ENCODE peak calls at places on chromosomes 12 and 14, in seven cellular contexts. I, G, P, D, F, T and Q are unnamed samples.

GRCh38 chr14:60775296-60775695 is 40.7 kb downstream of the MNAT1 start:
- DNase-seq in T (no peak), G (no peak), D (no peak), P (no peak), I (no peak), F (no peak), Q (no peak)

GRCh38 chr12:43396671-43397070 is 155.3 kb downstream of the ADAMTS20 start:
- DNase-seq in G (no peak), F (no peak), D (no peak), T (no peak), I (peak; percentile 55), P (no peak), Q (no peak)

GRCh38 chr12:119179335-119180021 is 747 bp downstream of the HSPB8 start:
- DNase-seq in G (no peak), I (no peak), T (peak; percentile 49), P (no peak), D (no peak), F (peak; percentile 65), Q (peak; percentile 63)

GRCh38 chr14:71855399-71856036 is 76.7 kb upstream of the RGS6 start:
- DNase-seq in D (peak; percentile 44), T (peak; percentile 9), P (peak; percentile 84), G (peak; percentile 88), I (peak; percentile 62), F (peak; percentile 49), Q (peak; percentile 18)

GRCh38 chr12:64171715-64172114 is 50.4 kb downstream of the KICS2 start:
- DNase-seq in F (no peak), I (no peak), D (no peak), T (no peak), P (no peak), G (no peak), Q (no peak)

GRCh38 chr12:100706029-100706428 is 88.5 kb upstream of the ANO4 start:
- DNase-seq in F (no peak), P (no peak), G (peak; percentile 20), T (no peak), I (peak; percentile 96), D (no peak), Q (peak; percentile 76)

GRCh38 chr14:69244946-69245345 is 15.0 kb upstream of the GALNT16 start:
- DNase-seq in G (no peak), F (no peak), P (no peak), T (no peak), D (no peak), I (no peak), Q (no peak)

GRCh38 chr12:51531982-51532497 is 59.0 kb upstream of the SCN8A start:
- DNase-seq in D (peak; percentile 69), I (peak; percentile 94), T (peak; percentile 68), F (peak; percentile 76), P (peak; percentile 86), G (peak; percentile 85), Q (no peak)

GRCh38 chr14:69034612-69035262 is 55.6 kb upstream of the ACTN1 start:
- DNase-seq in G (no peak), F (no peak), D (no peak), T (no peak), P (no peak), I (no peak), Q (no peak)

GRCh38 chr14:87522575-87522974 is 470.4 kb downstream of the GALC start:
- DNase-seq in G (peak; percentile 23), D (no peak), F (no peak), P (no peak), T (no peak), I (peak; percentile 71), Q (no peak)

GRCh38 chr12:52692253-52692652 is 11.1 kb downstream of the KRT77 start:
- DNase-seq in G (peak; percentile 29), P (no peak), I (no peak), D (no peak), F (no peak), T (peak; percentile 65), Q (no peak)

GRCh38 chr12:48925218-48925871 is at the start of gene FKBP11:
- DNase-seq in G (peak; percentile 60), D (peak; percentile 58), P (peak; percentile 76), T (peak; percentile 73), I (peak; percentile 30), F (no peak), Q (no peak)

GRCh38 chr12:124577986-124578385 is 10.6 kb upstream of the NCOR2 start:
- DNase-seq in T (no peak), F (no peak), P (no peak), I (peak; percentile 67), G (no peak), D (no peak), Q (no peak)

GRCh38 chr12:57621497-57622292 is 10.5 kb downstream of the ARHGEF25 start:
- DNase-seq in D (peak; percentile 38), T (peak; percentile 95), F (peak; percentile 46), I (peak; percentile 77), P (peak; percentile 80), G (peak; percentile 90), Q (no peak)

GRCh38 chr12:131385313-131386166 is 325.4 kb upstream of the SFSWAP start:
- DNase-seq in I (no peak), T (no peak), G (no peak), F (no peak), D (no peak), P (no peak), Q (no peak)

GRCh38 chr12:61138381-61138759 is 1121.8 kb upstream of the USP15 start:
- DNase-seq in I (no peak), D (no peak), P (no peak), F (no peak), T (no peak), G (no peak), Q (no peak)

GRCh38 chr12:42981379-42981778 is 391.8 kb upstream of the PRICKLE1 start:
- DNase-seq in T (no peak), P (no peak), D (no peak), F (peak; percentile 24), G (no peak), I (no peak), Q (no peak)

GRCh38 chr12:115251727-115252126 is 567.8 kb upstream of the TBX3 start:
- DNase-seq in F (no peak), D (no peak), P (no peak), T (no peak), G (no peak), I (no peak), Q (no peak)

GRCh38 chr14:35051796-35052195 is 5.7 kb downstream of the FAM177A1 start:
- DNase-seq in T (no peak), I (no peak), G (no peak), P (no peak), F (no peak), D (no peak), Q (no peak)

GRCh38 chr14:74362361-74362915 is 14.2 kb downstream of the VRTN start:
- DNase-seq in T (peak; percentile 78), P (peak; percentile 90), I (peak; percentile 83), F (peak; percentile 76), G (peak; percentile 85), D (peak; percentile 71), Q (no peak)

GRCh38 chr14:38291681-38292459 is 36.0 kb upstream of the CLEC14A start:
- DNase-seq in G (no peak), F (no peak), T (no peak), P (no peak), D (no peak), I (peak; percentile 8), Q (no peak)

GRCh38 chr12:8145754-8146415 is 10.9 kb upstream of the ZNF705A start:
- DNase-seq in P (peak; percentile 52), G (peak; percentile 32), D (no peak), T (no peak), I (peak; percentile 33), F (no peak), Q (peak; percentile 3)

GRCh38 chr12:48356041-48356768 is 5.5 kb upstream of the ZNF641 start:
- DNase-seq in F (no peak), T (no peak), D (no peak), G (no peak), I (no peak), P (no peak), Q (peak; percentile 37)

GRCh38 chr12:64749466-64750202 is 9.6 kb downstream of the GNS start:
- DNase-seq in T (no peak), D (peak; percentile 41), G (no peak), P (no peak), F (no peak), I (no peak), Q (no peak)

GRCh38 chr12:112294793-112295192 is 87.4 kb downstream of the HECTD4 start:
- DNase-seq in D (no peak), T (no peak), G (no peak), P (no peak), I (peak; percentile 51), F (peak; percentile 6), Q (no peak)

GRCh38 chr14:66638688-66639087 is 130.7 kb downstream of the GPHN start:
- DNase-seq in T (no peak), P (no peak), F (no peak), I (no peak), D (no peak), G (no peak), Q (no peak)

GRCh38 chr14:68139466-68140110 is 320.0 kb downstream of the RAD51B start:
- DNase-seq in P (no peak), G (no peak), D (no peak), F (no peak), I (peak; percentile 64), T (no peak), Q (no peak)

GRCh38 chr12:67327466-67327865 is 58.3 kb downstream of the CAND1 start:
- DNase-seq in T (no peak), G (no peak), I (no peak), D (no peak), P (no peak), F (no peak), Q (no peak)

GRCh38 chr12:57161491-57161890 is 14.1 kb upstream of the LRP1-AS start:
- DNase-seq in I (no peak), P (no peak), F (no peak), T (no peak), G (no peak), D (no peak), Q (no peak)

GRCh38 chr14:74190910-74191575 is 48.2 kb upstream of the VSX2 start:
- DNase-seq in F (no peak), T (no peak), P (no peak), I (no peak), D (no peak), G (no peak), Q (no peak)